ENCODE peak calls at places on chromosomes 6 and 20, in five cellular contexts. I is bronchial epithelial cell; P is activated naive CD4-positive, alpha-beta T cell; Y is left lung; J is NCI-H460. D is an unnamed sample.

GRCh38 chr6:12595161-12595792 is 121.3 kb upstream of the PHACTR1 start:
- DNase-seq in I (peak), P (no peak), Y (no peak), J (no peak), D (no peak)

GRCh38 chr20:45049904-45050471 is 50.9 kb downstream of the KCNS1 start:
- DNase-seq in I (no peak), P (no peak), Y (no peak), J (no peak), D (no peak)

GRCh38 chr6:136846046-136846445 is 23.7 kb downstream of the PEX7 start:
- DNase-seq in I (peak), P (no peak), Y (no peak), J (peak), D (peak)

GRCh38 chr6:100343678-100344077 is 121.0 kb downstream of the SIM1 start:
- DNase-seq in I (peak), P (no peak), Y (no peak), J (no peak), D (no peak)

GRCh38 chr6:90261801-90262200 is 34.8 kb downstream of the BACH2 start:
- DNase-seq in I (no peak), P (no peak), Y (no peak), J (no peak), D (no peak)

GRCh38 chr6:25889877-25890853 is 16.1 kb upstream of the SLC17A3 start:
- DNase-seq in I (peak), P (no peak), Y (no peak), J (peak), D (peak)

GRCh38 chr20:62837091-62837490 is 20.2 kb downstream of the COL9A3 start:
- DNase-seq in I (no peak), P (no peak), Y (peak), J (no peak), D (no peak)

GRCh38 chr6:30717129-30717844 is at the start of gene MDC1:
- DNase-seq in I (peak), P (peak), Y (peak), J (peak), D (peak)

GRCh38 chr6:125415921-125416320 is 114.2 kb upstream of the HDDC2 start:
- DNase-seq in I (peak), P (no peak), Y (no peak), J (no peak), D (no peak)

GRCh38 chr6:158649289-158650143 is at the start of gene SYTL3:
- DNase-seq in I (no peak), P (peak), Y (peak), J (no peak), D (no peak)

GRCh38 chr6:165889636-165890403 is 226.8 kb upstream of the PDE10A start:
- DNase-seq in I (peak), P (no peak), Y (no peak), J (no peak), D (peak)

GRCh38 chr6:20377623-20378265 is 23.9 kb upstream of the E2F3 start:
- DNase-seq in I (peak), P (no peak), Y (no peak), J (no peak), D (peak)

GRCh38 chr6:41713161-41713649 is 22.2 kb downstream of the TFEB start:
- DNase-seq in I (peak), P (no peak), Y (peak), J (no peak), D (no peak)

GRCh38 chr6:4355241-4355640 is 219.9 kb upstream of the ECI2 start:
- DNase-seq in I (peak), P (no peak), Y (no peak), J (no peak), D (peak)

GRCh38 chr6:150177260-150178246 is 34.7 kb downstream of the PPP1R14C start:
- DNase-seq in I (no peak), P (no peak), Y (no peak), J (no peak), D (no peak)

GRCh38 chr6:1335367-1336037 is 23.6 kb downstream of the FOXQ1 start:
- DNase-seq in I (peak), P (no peak), Y (no peak), J (peak), D (peak)

GRCh38 chr20:15339264-15339663 is 1001.9 kb upstream of the FLRT3 start:
- DNase-seq in I (peak), P (no peak), Y (no peak), J (no peak), D (no peak)

GRCh38 chr20:43761396-43762340 is 34.9 kb upstream of the GTSF1L start:
- DNase-seq in I (no peak), P (no peak), Y (no peak), J (no peak), D (no peak)

GRCh38 chr6:72863106-72863505 is 241.2 kb downstream of the KCNQ5 start:
- DNase-seq in I (no peak), P (no peak), Y (no peak), J (no peak), D (no peak)

GRCh38 chr6:1379026-1379809 is 10.2 kb upstream of the FOXF2 start:
- DNase-seq in I (no peak), P (no peak), Y (no peak), J (no peak), D (no peak)

GRCh38 chr6:169520104-169520503 is 181.7 kb downstream of the WDR27 start:
- DNase-seq in I (no peak), P (no peak), Y (no peak), J (no peak), D (no peak)

GRCh38 chr6:134031696-134032255 is 20.6 kb downstream of the SLC2A12 start:
- DNase-seq in I (peak), P (no peak), Y (no peak), J (no peak), D (no peak)

GRCh38 chr6:169240591-169241390 is 12.9 kb downstream of the THBS2 start:
- DNase-seq in I (peak), P (no peak), Y (no peak), J (no peak), D (no peak)